ENCODE peak calls at places on chromosomes 16 and 17, in five cellular contexts. P, W, V, D and E are unnamed samples.
A peak's percentile ranks its signal among the peaks of the same experiment; 100 is the strongest.

GRCh38 chr17:74424658-74425057 is 7.2 kb upstream of the GPRC5C start:
- DNase-seq in V (no peak), P (no peak), W (no peak), D (no peak), E (peak; percentile 86)

GRCh38 chr17:30520436-30520835 is 43.2 kb downstream of the GOSR1 start:
- DNase-seq in D (peak; percentile 84), V (no peak), W (no peak), P (no peak), E (peak; percentile 73)

GRCh38 chr17:31148205-31148604 is 53.4 kb downstream of the NF1 start:
- DNase-seq in D (peak; percentile 5), V (no peak), P (no peak), W (no peak), E (peak; percentile 23)

GRCh38 chr16:85428168-85428898 is 184.8 kb upstream of the GSE1 start:
- DNase-seq in P (peak; percentile 68), V (peak; percentile 36), D (peak; percentile 49), W (peak; percentile 5), E (peak; percentile 25)

GRCh38 chr17:50842506-50843149 is 7.2 kb downstream of the WFIKKN2 start:
- DNase-seq in P (no peak), V (no peak), W (no peak), D (no peak), E (no peak)

GRCh38 chr16:3754772-3755171 is 37.4 kb upstream of the TRAP1 start:
- DNase-seq in D (no peak), V (no peak), W (no peak), P (no peak), E (no peak)

GRCh38 chr17:19445105-19445504 is 34.1 kb downstream of the RNF112 start:
- DNase-seq in P (no peak), W (no peak), V (no peak), D (no peak), E (no peak)

GRCh38 chr17:16930571-16931317 is 41.2 kb downstream of the TNFRSF13B start:
- DNase-seq in P (no peak), D (no peak), V (no peak), W (no peak), E (no peak)

GRCh38 chr17:55644346-55644745 is 78.3 kb downstream of the TMEM100 start:
- DNase-seq in D (no peak), V (no peak), P (no peak), W (no peak), E (no peak)

GRCh38 chr16:82322177-82322576 is 152.2 kb upstream of the MPHOSPH6 start:
- DNase-seq in P (no peak), W (no peak), D (no peak), V (no peak), E (no peak)

GRCh38 chr17:46822388-46822921 is 4.0 kb upstream of the WNT3 start:
- DNase-seq in P (no peak), W (no peak), V (no peak), D (no peak), E (no peak)

GRCh38 chr17:81456798-81457197 is 55.8 kb downstream of the ACTG1 start:
- DNase-seq in D (no peak), P (no peak), V (no peak), W (no peak), E (no peak)

GRCh38 chr16:11824362-11824761 is 27.0 kb downstream of the RSL1D1 start:
- DNase-seq in D (peak; percentile 44), P (peak; percentile 21), V (no peak), W (no peak), E (peak; percentile 43)

GRCh38 chr17:1839516-1839915 is 9.7 kb downstream of the RPA1 start:
- DNase-seq in V (no peak), P (no peak), D (no peak), W (no peak), E (no peak)

GRCh38 chr16:11727945-11728543 is 14.6 kb downstream of the TXNDC11 start:
- DNase-seq in D (no peak), P (no peak), W (no peak), V (no peak), E (no peak)